ENCODE peak calls at places on chromosome 13, in nine cellular contexts. J, U, V, A, Z, B, Y, Q and C are unnamed samples.

GRCh38 chr13:73215807-73216206 is 157.0 kb downstream of the KLF5 start:
- DNase-seq in Z (no peak), V (no peak), U (no peak), B (no peak), Y (no peak), J (no peak), Q (no peak), A (peak), C (no peak)

GRCh38 chr13:27905650-27906049 is 14.2 kb upstream of the PDX1 start:
- DNase-seq in A (no peak), Z (no peak), U (no peak), B (no peak), J (no peak), Y (no peak), V (no peak), Q (no peak), C (no peak)

GRCh38 chr13:114136576-114136975 is 4.2 kb upstream of the RASA3 start:
- DNase-seq in A (no peak), J (no peak), B (no peak), Y (no peak), U (no peak), V (no peak), Z (no peak), Q (no peak), C (no peak)

GRCh38 chr13:30418886-30419459 is 3.3 kb upstream of the UBE2L5 start:
- DNase-seq in V (no peak), Q (no peak), Y (no peak), A (no peak), B (no peak), Z (no peak), U (no peak), J (no peak), C (no peak)

GRCh38 chr13:60226507-60226906 is 62.8 kb upstream of the DIAPH3 start:
- DNase-seq in V (no peak), Z (no peak), Y (no peak), A (peak), B (no peak), Q (peak), U (peak), J (peak), C (no peak)

GRCh38 chr13:87172166-87172825 is 498.9 kb upstream of the SLITRK5 start:
- DNase-seq in B (no peak), J (no peak), U (no peak), Z (no peak), V (no peak), Q (no peak), Y (no peak), A (peak), C (no peak)

GRCh38 chr13:111639196-111639705 is 318.8 kb downstream of the TEX29 start:
- DNase-seq in Z (no peak), Y (no peak), A (no peak), U (no peak), Q (no peak), B (no peak), V (no peak), J (no peak), C (no peak)

GRCh38 chr13:104683789-104684188 is 1617.6 kb upstream of the SLC10A2 start:
- DNase-seq in A (no peak), B (no peak), Q (no peak), J (peak), Z (no peak), U (peak), V (no peak), Y (no peak), C (no peak)

GRCh38 chr13:48567521-48568331 is 34.8 kb upstream of the RCBTB2 start:
- DNase-seq in A (no peak), B (no peak), U (no peak), Q (no peak), V (no peak), Z (no peak), J (no peak), Y (no peak), C (no peak)

GRCh38 chr13:75864718-75865117 is 228.6 kb downstream of the LMO7 start:
- DNase-seq in V (no peak), U (no peak), Y (no peak), Z (no peak), B (no peak), A (peak), J (no peak), Q (peak), C (no peak)

GRCh38 chr13:35672611-35673010 is 196.1 kb upstream of the MAB21L1 start:
- DNase-seq in Q (no peak), Y (no peak), V (no peak), J (no peak), B (no peak), U (no peak), Z (no peak), A (peak), C (no peak)

GRCh38 chr13:109626386-109627171 is 159.8 kb downstream of the IRS2 start:
- DNase-seq in B (no peak), V (no peak), J (no peak), U (no peak), Y (no peak), Q (no peak), A (peak), Z (no peak), C (no peak)

GRCh38 chr13:85798999-85799646 is at the start of gene SLITRK6:
- DNase-seq in J (peak), U (peak), B (no peak), Y (no peak), V (no peak), Q (peak), A (peak), Z (no peak), C (no peak)

GRCh38 chr13:92938481-92939020 is 288.1 kb upstream of the GPC6 start:
- DNase-seq in B (no peak), A (no peak), U (no peak), J (no peak), Z (no peak), Y (no peak), Q (no peak), V (no peak), C (no peak)

GRCh38 chr13:102311433-102311796 is 90.4 kb downstream of the FGF14 start:
- DNase-seq in A (no peak), B (no peak), V (no peak), J (no peak), U (no peak), Z (no peak), Y (no peak), Q (no peak), C (no peak)
- H3K27ac ChIP-seq in A (no peak), B (no peak), V (no peak), J (no peak), U (no peak), Z (no peak), Y (no peak), Q (no peak), C (peak)

DNA sequence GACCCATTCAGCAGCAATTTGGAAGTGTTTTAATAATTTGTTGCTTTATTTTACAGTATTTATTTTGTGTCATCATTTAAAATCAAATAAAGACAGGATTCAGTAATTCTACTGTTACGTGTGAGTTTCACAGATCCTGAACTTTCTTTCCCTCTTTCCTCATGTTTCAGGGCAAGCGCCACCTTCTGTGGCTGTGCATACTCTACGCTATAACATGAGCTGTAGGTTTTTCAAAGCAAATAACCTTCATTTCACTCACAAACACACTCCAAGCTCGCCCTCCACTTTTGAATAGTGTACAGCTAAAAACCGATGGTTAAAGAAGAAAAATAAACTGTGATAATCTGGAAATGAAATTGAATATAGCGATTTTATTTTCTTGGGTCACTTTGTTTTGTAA is 753.3 kb downstream of the OLFM4 start:
- DNase-seq in V (no peak), Q (no peak), Z (no peak), J (peak), U (peak), A (no peak), Y (no peak), B (no peak), C (no peak)
- TF ChIP-seq CTCF in V (no peak), Q (no peak), Z (no peak), J (no peak), U (no peak), A (no peak), Y (no peak), B (no peak), C (no peak)

GRCh38 chr13:41613984-41614581 is 156.7 kb downstream of the RGCC start:
- DNase-seq in Z (no peak), J (no peak), B (no peak), U (no peak), A (peak), V (no peak), Y (no peak), Q (no peak), C (peak)
- H3K4me3 ChIP-seq in Z (no peak), J (no peak), B (no peak), U (no peak), A (no peak), V (no peak), Y (no peak), Q (no peak), C (no peak)

GRCh38 chr13:59088716-59089115 is 1075.0 kb downstream of the DIAPH3 start:
- DNase-seq in A (peak), V (no peak), Q (no peak), B (no peak), J (no peak), Y (no peak), Z (no peak), U (no peak), C (no peak)

GRCh38 chr13:59086147-59086546 is 1077.6 kb downstream of the DIAPH3 start:
- DNase-seq in U (no peak), A (peak), J (no peak), V (no peak), B (no peak), Y (no peak), Q (no peak), Z (no peak), C (no peak)
- H3K27ac ChIP-seq in U (no peak), A (no peak), J (no peak), V (no peak), B (no peak), Y (no peak), Q (no peak), Z (no peak), C (no peak)

GRCh38 chr13:37049810-37050209 is 9.7 kb downstream of the SUPT20H start:
- DNase-seq in Q (no peak), J (no peak), U (peak), Z (no peak), V (no peak), B (no peak), Y (no peak), A (no peak), C (no peak)
- TF ChIP-seq CTCF in Q (no peak), J (peak), U (peak), Z (no peak), V (no peak), B (no peak), Y (no peak), A (no peak), C (no peak)

DNA sequence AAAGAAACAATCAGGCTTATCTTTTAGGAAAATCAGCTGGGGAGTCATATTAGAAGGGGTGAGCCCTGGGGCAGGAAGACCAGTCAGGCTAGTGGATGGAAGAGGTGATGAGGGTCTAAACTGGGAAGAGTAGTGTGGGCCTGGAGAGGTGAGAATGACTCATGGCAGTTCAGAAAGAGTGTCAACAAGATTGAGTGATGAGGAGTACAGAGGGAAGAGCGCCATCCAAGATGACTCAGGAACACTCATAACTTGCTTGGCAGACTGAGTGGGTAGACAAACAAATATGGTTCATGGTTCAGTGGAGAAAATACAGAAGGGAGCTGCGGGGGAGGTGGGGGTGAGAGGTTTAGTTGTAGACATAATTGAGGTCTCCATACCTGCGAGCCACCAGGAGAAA is 17.3 kb upstream of the CLDN10 start:
- DNase-seq in Q (peak), Y (no peak), A (peak), B (no peak), J (no peak), U (no peak), V (no peak), Z (no peak), C (no peak)
- H3K4me3 ChIP-seq in Q (no peak), Y (no peak), A (no peak), B (no peak), J (no peak), U (no peak), V (no peak), Z (no peak), C (no peak)

GRCh38 chr13:46668302-46668720 is 115.3 kb downstream of the LRCH1 start:
- DNase-seq in V (no peak), Y (peak), J (no peak), Q (no peak), B (no peak), U (no peak), Z (no peak), A (peak), C (peak)
- H3K27ac ChIP-seq in V (peak), Y (no peak), J (peak), Q (peak), B (peak), U (no peak), Z (peak), A (peak), C (peak)

GRCh38 chr13:79245937-79246574 is 160.0 kb downstream of the RBM26 start:
- DNase-seq in B (no peak), J (no peak), V (no peak), Q (no peak), Z (no peak), Y (no peak), A (no peak), U (peak), C (no peak)

GRCh38 chr13:79241697-79242096 is 164.4 kb downstream of the RBM26 start:
- DNase-seq in U (no peak), A (no peak), Y (no peak), Q (no peak), J (no peak), Z (no peak), V (no peak), B (no peak), C (no peak)

GRCh38 chr13:79246575-79246949 is 159.5 kb downstream of the RBM26 start:
- DNase-seq in J (no peak), B (no peak), Z (no peak), Q (peak), U (no peak), Y (no peak), A (no peak), V (no peak), C (no peak)
- TF ChIP-seq CTCF in J (peak), B (no peak), Z (no peak), Q (peak), U (no peak), Y (no peak), A (no peak), V (no peak), C (no peak)

DNA sequence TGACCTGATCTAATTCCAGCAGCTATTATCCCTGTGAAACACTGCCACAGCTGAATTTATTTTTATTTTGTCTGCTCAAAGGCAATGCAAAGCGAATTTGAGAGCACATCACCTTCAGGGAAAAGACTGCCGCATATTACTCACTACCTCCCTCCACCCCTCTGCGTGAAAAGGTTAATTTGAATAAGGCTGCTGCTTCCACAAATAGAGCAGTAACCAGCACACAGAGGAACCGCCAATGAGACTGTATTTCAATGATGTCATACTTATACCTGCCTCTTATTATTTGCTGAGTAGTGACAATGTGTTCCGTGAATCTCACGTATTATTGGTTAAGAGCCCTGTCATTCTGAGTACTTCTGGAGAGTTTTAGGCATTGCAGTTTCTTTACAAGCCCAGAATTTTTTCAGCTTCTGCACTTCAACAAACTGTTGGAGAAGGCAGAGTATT is 156.1 kb upstream of the KLF12 start:
- DNase-seq in V (no peak), Z (peak), A (peak), U (peak), Y (no peak), J (peak), Q (peak), B (peak), C (peak)
- H3K4me3 ChIP-seq in V (peak), Z (no peak), A (no peak), U (no peak), Y (no peak), J (no peak), Q (no peak), B (no peak), C (no peak)